ENCODE peak calls at places on chromosomes 16 and 17, in ten cellular contexts. A is NCI-H1694 treated with DMSO at 0.1 percent for 48 hours; Y is progenitor cell of endocrine pancreas; R is HFF-Myc; T is activated naive CD4-positive, alpha-beta T cell; N is ELR; P is activated T-helper 1 cell treated with anti-CD3 and anti-CD28 coated beads, Interleukin-2, amount 50 U/mL, for 16 hours; I is NCI-H345; C is PC-9; Z is CD8-positive, alpha-beta T cell. M is an unnamed sample.

GRCh38 chr17:58249270-58250133 is 11.1 kb downstream of the LPO start:
- DNase-seq in T (peak), R (peak), Z (peak), I (peak), P (peak), C (peak), Y (peak), N (peak), A (peak), M (peak)

GRCh38 chr17:80605326-80606066 is 60.9 kb downstream of the RPTOR start:
- DNase-seq in C (peak), Z (no peak), R (no peak), P (peak), A (no peak), Y (no peak), I (no peak), N (peak), T (no peak), M (peak)

GRCh38 chr16:30028438-30029093 is 2.5 kb downstream of the TLCD3B start:
- DNase-seq in C (peak), R (no peak), Y (peak), T (no peak), P (no peak), A (no peak), I (no peak), N (no peak), Z (peak), M (peak)

GRCh38 chr16:67279296-67280089 is at the start of gene PLEKHG4:
- DNase-seq in C (peak), Z (peak), N (peak), Y (peak), T (peak), R (peak), P (peak), A (peak), I (peak), M (peak)

GRCh38 chr16:70604407-70605283 is 41.7 kb upstream of the IL34 start:
- DNase-seq in T (no peak), P (no peak), I (no peak), N (no peak), Z (no peak), R (no peak), Y (no peak), C (no peak), A (no peak), M (no peak)

GRCh38 chr17:81037026-81037782 is 2.3 kb downstream of the BAIAP2 start:
- DNase-seq in R (no peak), P (no peak), N (no peak), C (peak), Z (no peak), Y (no peak), A (no peak), I (no peak), T (no peak), M (peak)

GRCh38 chr16:9824191-9824590 is 358.0 kb downstream of the GRIN2A start:
- DNase-seq in Y (no peak), R (no peak), C (no peak), N (no peak), A (no peak), T (no peak), I (no peak), Z (no peak), P (no peak), M (no peak)

GRCh38 chr17:39196820-39197331 is 593 bp downstream of the CACNB1 start:
- DNase-seq in Y (no peak), I (peak), P (no peak), R (no peak), N (peak), Z (no peak), C (peak), A (no peak), T (no peak), M (peak)

GRCh38 chr16:58001781-58002410 is 689 bp downstream of the USB1 start:
- DNase-seq in Z (no peak), P (no peak), A (no peak), R (no peak), C (no peak), I (no peak), T (no peak), N (no peak), Y (no peak), M (no peak)

GRCh38 chr17:50266384-50267073 is 7.7 kb upstream of the TMEM92 start:
- DNase-seq in P (no peak), A (peak), Z (no peak), C (peak), N (peak), I (peak), T (no peak), R (peak), Y (no peak), M (peak)

GRCh38 chr17:40345161-40346034 is 19.1 kb downstream of the GJD3 start:
- DNase-seq in P (no peak), C (peak), Z (peak), Y (peak), T (no peak), I (no peak), N (peak), R (no peak), A (no peak), M (peak)

GRCh38 chr16:11639925-11640899 is 28.0 kb upstream of the SNN start:
- DNase-seq in C (peak), N (peak), I (peak), T (no peak), Z (no peak), P (no peak), R (peak), Y (no peak), A (peak), M (peak)

GRCh38 chr16:82439678-82440293 is 187.0 kb upstream of the CDH13 start:
- DNase-seq in C (no peak), Y (no peak), P (no peak), A (no peak), R (no peak), N (peak), Z (no peak), T (no peak), I (no peak), M (peak)

GRCh38 chr17:29613371-29613837 is 9.3 kb downstream of the CORO6 start:
- DNase-seq in Y (peak), Z (peak), T (peak), N (peak), R (no peak), P (peak), A (no peak), C (no peak), I (no peak), M (no peak)

GRCh38 chr16:73095142-73095791 is 47.3 kb upstream of the ZFHX3 start:
- DNase-seq in A (no peak), C (no peak), Z (no peak), P (no peak), T (no peak), N (no peak), Y (no peak), R (no peak), I (no peak), M (peak)

GRCh38 chr16:51565149-51565548 is 414.1 kb upstream of the SALL1 start:
- DNase-seq in Y (no peak), A (no peak), R (no peak), P (no peak), T (no peak), I (no peak), Z (no peak), N (no peak), C (no peak), M (no peak)

GRCh38 chr17:12024332-12024731 is 3.7 kb downstream of the MAP2K4 start:
- DNase-seq in N (peak), T (no peak), C (no peak), Z (no peak), A (no peak), Y (no peak), P (no peak), I (no peak), R (no peak), M (no peak)

GRCh38 chr16:84277244-84277823 is 17.3 kb upstream of the WFDC1 start:
- DNase-seq in Z (peak), Y (peak), T (peak), N (peak), C (peak), I (peak), P (peak), R (no peak), A (peak), M (peak)

GRCh38 chr17:48502901-48503300 is 27.9 kb downstream of the HOXB1 start:
- DNase-seq in T (no peak), I (no peak), R (no peak), Y (no peak), A (no peak), C (no peak), P (no peak), Z (no peak), N (no peak), M (no peak)

GRCh38 chr16:16014329-16015224 is 65.2 kb downstream of the ABCC1 start:
- DNase-seq in P (no peak), N (no peak), Y (no peak), I (peak), A (peak), T (no peak), R (no peak), Z (no peak), C (peak), M (no peak)

GRCh38 chr17:52420555-52421078 is 262.1 kb upstream of the CA10 start:
- DNase-seq in R (no peak), A (no peak), Y (no peak), Z (no peak), N (no peak), C (no peak), T (no peak), P (no peak), I (no peak), M (no peak)

GRCh38 chr17:59490259-59490658 is 75.2 kb upstream of the DHX40 start:
- DNase-seq in C (no peak), Y (no peak), Z (no peak), I (no peak), T (no peak), A (no peak), N (no peak), R (no peak), P (no peak), M (no peak)

GRCh38 chr16:56600398-56600999 is 7.9 kb upstream of the MT2A start:
- DNase-seq in P (no peak), T (no peak), C (no peak), N (peak), R (no peak), Z (no peak), A (peak), Y (no peak), I (peak), M (peak)

GRCh38 chr17:978110-979093 is 1.2 kb downstream of the NXN start:
- DNase-seq in A (no peak), Y (peak), N (peak), P (no peak), T (no peak), Z (no peak), I (no peak), C (peak), R (no peak), M (no peak)

GRCh38 chr17:80361495-80362220 is 53.3 kb upstream of the ENDOV start:
- DNase-seq in A (no peak), T (no peak), P (no peak), N (peak), Y (no peak), C (peak), I (no peak), Z (no peak), R (no peak), M (peak)

GRCh38 chr16:67648088-67648763 is 3.3 kb downstream of the CARMIL2 start:
- DNase-seq in I (no peak), R (no peak), T (no peak), Z (no peak), P (no peak), Y (no peak), N (no peak), A (no peak), C (no peak), M (no peak)

GRCh38 chr16:86563489-86564345 is 2.9 kb upstream of the FOXC2 start:
- DNase-seq in Y (peak), T (peak), N (peak), P (peak), Z (peak), R (peak), I (peak), C (peak), A (peak), M (peak)

GRCh38 chr17:4897785-4898184 is 1.6 kb upstream of the C17orf107 start:
- DNase-seq in C (no peak), T (no peak), A (no peak), N (no peak), I (no peak), R (no peak), P (no peak), Y (no peak), Z (no peak), M (no peak)

GRCh38 chr16:17372383-17372782 is 98.4 kb downstream of the XYLT1 start:
- DNase-seq in I (no peak), C (no peak), A (no peak), P (no peak), Y (no peak), N (no peak), Z (no peak), R (no peak), T (no peak), M (no peak)

GRCh38 chr17:57548421-57549385 is 196.4 kb downstream of the CCDC182 start:
- DNase-seq in R (no peak), N (no peak), P (no peak), I (no peak), Y (no peak), A (no peak), Z (no peak), T (no peak), C (no peak), M (no peak)

GRCh38 chr16:27690604-27691003 is 140.7 kb downstream of the KATNIP start:
- DNase-seq in P (no peak), Y (no peak), T (no peak), C (peak), A (peak), R (no peak), N (peak), Z (no peak), I (no peak), M (peak)

GRCh38 chr17:60525347-60525623 is 757 bp downstream of the APPBP2 start:
- DNase-seq in I (no peak), N (peak), C (no peak), Z (no peak), R (no peak), Y (no peak), P (no peak), T (no peak), A (no peak), M (peak)

GRCh38 chr16:86031141-86031678 is 132.2 kb downstream of the IRF8 start:
- DNase-seq in Y (no peak), R (no peak), I (no peak), P (no peak), C (no peak), N (no peak), T (no peak), A (no peak), Z (no peak), M (no peak)

GRCh38 chr17:78555741-78556401 is 21.3 kb downstream of the DNAH17 start:
- DNase-seq in I (no peak), Z (no peak), R (no peak), Y (no peak), A (peak), P (no peak), T (no peak), N (no peak), C (no peak), M (no peak)

GRCh38 chr16:31458073-31458834 is 1.0 kb upstream of the ARMC5 start:
- DNase-seq in C (peak), P (peak), R (peak), T (no peak), Y (no peak), Z (peak), N (peak), A (no peak), I (peak), M (peak)

GRCh38 chr16:54266363-54266955 is 20.1 kb downstream of the IRX3 start:
- DNase-seq in P (no peak), I (no peak), A (no peak), Z (no peak), R (no peak), T (no peak), C (no peak), N (no peak), Y (no peak), M (no peak)

GRCh38 chr17:77738666-77739531 is 219.6 kb upstream of the TNRC6C start:
- DNase-seq in C (no peak), I (peak), A (no peak), R (no peak), T (no peak), P (no peak), Y (no peak), N (no peak), Z (no peak), M (no peak)

M was measured in Calu3.